ENCODE peak calls at places on chromosome 18, in four cellular contexts. J is H1, N is IMR-90, A is HepG2. T is an unnamed sample.
A peak's percentile ranks its signal among the peaks of the same experiment; 100 is the strongest.

GRCh38 chr18:76730901-76731300 is 91.5 kb upstream of the ZNF236 start:
- DNase-seq in J (no peak), N (no peak), A (no peak), T (no peak)

GRCh38 chr18:37393945-37394609 is 171.5 kb downstream of the CELF4 start:
- DNase-seq in J (peak; percentile 89), N (peak; percentile 76), A (no peak), T (no peak)

GRCh38 chr18:10169064-10169562 is 255.3 kb downstream of the VAPA start:
- DNase-seq in J (no peak), N (peak; percentile 72), A (no peak), T (no peak)

GRCh38 chr18:34600874-34601273 is 109.2 kb upstream of the DTNA start:
- DNase-seq in J (no peak), N (no peak), A (no peak), T (no peak)

GRCh38 chr18:49856531-49856930 is 43.2 kb upstream of the ACAA2 start:
- DNase-seq in J (no peak), N (no peak), A (no peak), T (no peak)

GRCh38 chr18:69948919-69949537 is 1.4 kb upstream of the CD226 start:
- DNase-seq in J (no peak), N (peak; percentile 57), A (no peak), T (no peak)

GRCh38 chr18:26717123-26717522 is 148.4 kb downstream of the AQP4 start:
- DNase-seq in J (no peak), N (no peak), A (no peak), T (no peak)

GRCh38 chr18:13539050-13539449 is 187.3 kb downstream of the FAM210A start:
- DNase-seq in J (no peak), N (no peak), A (no peak), T (no peak)

GRCh38 chr18:74518456-74519315 is 15.6 kb upstream of the CNDP1 start:
- DNase-seq in J (no peak), N (no peak), A (no peak), T (no peak)

GRCh38 chr18:11565716-11566115 is 43.7 kb upstream of the SLC35G4 start:
- DNase-seq in J (no peak), N (no peak), A (no peak), T (no peak)
- H2AFZ ChIP-seq in J (no peak overlapping the region), N (peak overlapping the region; percentile 17), A (no peak overlapping the region), T (no peak overlapping the region)

DNA sequence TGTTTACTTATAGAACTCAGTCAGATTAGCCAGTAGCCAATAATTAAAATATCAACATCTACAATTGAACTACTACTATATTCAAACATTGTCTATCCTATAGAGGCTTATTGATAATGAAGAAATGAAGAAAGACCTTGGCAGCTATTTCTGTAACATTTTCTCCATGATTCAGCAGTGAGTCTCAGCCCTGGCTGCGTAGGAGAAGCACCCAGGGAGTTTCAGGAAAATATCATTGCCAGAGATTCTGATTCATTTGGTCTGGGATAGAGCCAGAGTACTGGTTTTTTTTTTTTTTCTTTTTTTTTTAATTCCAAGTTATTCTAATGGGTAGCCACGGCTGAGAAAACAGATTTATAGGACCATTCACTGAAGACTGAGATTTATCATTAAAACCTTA is 404.8 kb downstream of the TXNL1 start:
- DNase-seq in J (no peak), N (peak; percentile 92), A (no peak), T (no peak)
- TF ChIP-seq CEBPB in J (no peak), N (peak; percentile 74), A (no peak), T (no peak)

DNA sequence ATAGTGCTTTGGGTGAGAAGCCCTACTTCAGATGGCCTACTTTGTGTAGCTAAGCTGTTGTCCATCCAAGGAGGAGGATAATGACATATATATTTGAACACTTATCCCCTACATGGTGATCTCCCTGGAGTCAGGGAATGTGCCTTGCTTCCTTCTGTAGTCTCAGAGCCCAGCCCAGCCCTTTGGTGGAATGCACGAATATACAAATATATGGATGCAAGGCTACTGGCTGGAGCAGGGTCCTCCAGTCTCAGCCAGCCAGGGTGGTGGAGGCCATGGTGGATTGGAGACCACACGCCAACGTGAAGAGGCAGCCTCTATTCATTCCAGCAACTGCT is 150.6 kb upstream of the RIOK3 start:
- DNase-seq in J (no peak), N (no peak), A (no peak), T (no peak)
- H2AFZ ChIP-seq in J (no peak overlapping the region), N (peak overlapping the region; percentile 11), A (no peak overlapping the region), T (no peak overlapping the region)

GRCh38 chr18:53566622-53567021 is 657.8 kb downstream of the MBD2 start:
- DNase-seq in J (no peak), N (no peak), A (no peak), T (no peak)
- TF ChIP-seq CEBPB in J (no peak), N (no peak), A (no peak), T (no peak)

DNA sequence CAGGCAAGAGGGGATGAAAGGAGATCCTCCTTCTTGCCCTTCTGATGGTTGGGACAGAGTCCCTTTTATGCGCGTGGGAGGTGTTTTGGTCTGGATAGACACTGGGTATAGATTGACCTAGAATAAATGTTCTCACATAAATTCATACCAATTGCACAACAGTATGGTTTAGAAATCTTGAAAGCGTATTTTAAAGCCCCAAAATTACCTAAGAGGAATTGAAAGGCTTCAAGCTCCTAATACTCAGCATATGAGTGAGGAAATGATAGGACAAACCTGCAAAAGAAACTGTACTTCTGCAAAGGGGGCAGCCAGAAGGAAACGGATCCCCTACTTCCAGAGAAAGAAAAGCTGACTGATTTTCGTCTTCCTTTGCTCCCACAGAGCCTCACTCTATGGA is 2.7 kb upstream of the BCL2 start:
- DNase-seq in J (no peak), N (no peak), A (no peak), T (no peak)
- H2AFZ ChIP-seq in J (no peak overlapping the region), N (no peak overlapping the region), A (no peak overlapping the region), T (peak overlapping the region; percentile 89)

DNA sequence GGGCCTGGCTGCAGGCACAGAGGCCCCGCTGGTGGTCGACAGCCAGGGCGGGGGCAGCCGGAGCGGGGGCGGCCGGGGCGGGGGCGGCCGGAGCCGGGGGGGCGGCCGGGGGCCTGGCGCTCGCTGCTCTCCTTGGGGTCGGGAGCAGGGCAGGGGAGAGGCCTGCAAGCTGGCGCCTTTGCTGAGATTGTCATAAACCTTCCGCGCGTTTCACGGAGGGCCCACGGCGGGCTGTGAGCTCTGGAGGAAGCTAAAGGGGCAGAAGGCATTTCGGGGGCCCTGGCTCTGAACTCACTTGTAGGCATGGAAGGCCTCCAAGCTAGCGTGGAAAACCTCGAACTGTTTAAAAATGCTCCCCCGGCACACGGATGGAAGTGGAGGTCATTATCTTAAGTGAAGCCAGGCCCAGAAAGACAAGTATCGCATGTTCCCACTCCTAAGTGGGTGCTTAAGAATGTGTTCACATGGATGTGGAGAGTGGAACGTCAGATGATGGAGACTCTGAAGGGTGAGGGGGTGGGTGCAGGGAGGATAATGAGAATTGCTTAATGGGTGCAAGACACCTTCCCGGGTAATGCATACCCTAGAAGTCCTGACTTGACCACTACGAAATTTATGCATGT is 629 bp downstream of the PRELID3A start:
- DNase-seq in J (no peak), N (no peak), A (no peak), T (no peak)
- TF ChIP-seq CEBPB in J (no peak), N (peak; percentile 29), A (no peak), T (no peak)

DNA sequence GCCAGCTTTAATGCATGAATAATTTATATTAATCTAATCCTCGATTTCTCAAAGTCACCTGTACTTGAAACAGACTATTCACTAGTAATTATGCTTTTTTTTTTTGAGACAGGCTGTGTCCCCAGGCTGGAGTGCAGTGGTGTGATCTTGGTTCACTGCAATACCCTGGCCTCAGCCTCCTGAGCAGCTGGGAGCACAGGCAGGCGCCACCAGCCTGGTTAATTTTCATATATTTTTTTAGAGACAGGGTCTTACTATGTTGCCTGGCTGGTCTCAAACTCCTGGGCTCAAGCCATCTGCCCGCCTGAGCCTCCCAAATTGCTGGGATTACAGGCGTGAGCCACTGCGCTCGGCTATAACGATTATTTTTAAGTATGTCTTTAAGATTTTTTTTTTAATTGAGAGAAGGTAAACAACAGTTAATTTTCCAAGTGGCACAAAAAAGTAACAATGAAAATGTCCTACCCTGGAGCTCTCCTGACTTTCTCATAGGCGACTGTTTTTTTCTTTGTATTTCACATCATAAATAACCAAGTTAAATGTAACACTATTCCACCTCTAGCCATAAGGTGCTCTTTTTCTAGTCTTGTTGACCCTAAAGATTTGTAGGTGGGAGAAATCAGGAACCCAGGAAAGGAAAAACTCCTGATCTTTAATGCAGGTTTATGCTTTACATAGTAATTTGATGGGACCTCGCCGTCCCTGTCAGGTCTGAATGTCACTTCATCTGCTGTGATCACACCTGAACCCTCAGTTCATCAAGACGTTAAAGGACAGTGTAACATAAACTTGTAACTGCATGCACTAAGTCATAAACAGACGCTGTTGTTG is 1.3 kb upstream of the ANKRD12 start:
- DNase-seq in J (no peak), N (no peak), A (no peak), T (no peak)
- H2AFZ ChIP-seq in J (no peak overlapping the region), N (peak overlapping the region; percentile 97), A (no peak overlapping the region), T (no peak overlapping the region)

DNA sequence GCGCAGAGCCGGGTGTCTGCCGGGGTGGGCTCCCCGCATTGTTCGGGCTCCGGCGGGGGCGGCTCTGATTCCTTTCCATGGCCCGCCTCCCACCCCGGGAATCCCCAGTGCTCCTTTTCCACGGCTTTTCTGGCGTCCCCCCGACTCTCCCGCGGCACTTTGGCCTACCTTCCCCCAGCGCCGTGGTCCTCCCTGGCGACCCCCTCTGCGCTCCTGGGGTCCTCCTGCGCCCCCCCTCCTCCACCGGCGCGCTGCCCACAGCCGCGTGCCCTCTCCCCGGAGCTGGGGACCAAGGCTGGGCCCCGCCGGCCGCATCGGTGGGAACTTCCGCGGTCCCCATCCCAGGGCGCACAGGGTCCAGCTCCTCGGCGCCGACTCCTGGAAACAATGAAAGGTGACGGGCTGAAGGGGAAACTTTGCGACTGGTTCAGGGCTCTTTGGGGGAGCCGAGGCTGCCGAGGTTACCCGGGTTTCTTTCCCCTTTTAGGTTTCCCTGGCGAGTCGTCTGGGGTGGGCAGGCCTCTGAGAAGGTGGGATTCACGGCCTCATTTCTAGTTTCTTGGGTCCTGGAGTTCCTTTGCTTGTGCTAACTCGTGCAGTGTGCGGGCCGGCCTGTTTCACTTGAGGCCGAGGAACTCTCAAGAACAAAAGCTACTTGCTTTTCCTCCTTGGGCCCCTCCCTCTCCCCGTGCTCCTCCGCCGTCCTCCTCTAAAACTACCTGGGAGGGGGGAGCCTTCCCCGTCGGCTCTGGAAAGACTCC is 2.2 kb downstream of the TGIF1 start:
- DNase-seq in J (peak; percentile 50), N (peak; percentile 69), A (no peak), T (no peak)
- TF ChIP-seq CEBPB in J (no peak), N (no peak), A (no peak), T (no peak)

GRCh38 chr18:28560339-28560738 is 383.4 kb upstream of the CDH2 start:
- DNase-seq in J (no peak), N (no peak), A (no peak), T (no peak)
- H2AFZ ChIP-seq in J (no peak overlapping the region), N (no peak overlapping the region), A (no peak overlapping the region), T (no peak overlapping the region)

DNA sequence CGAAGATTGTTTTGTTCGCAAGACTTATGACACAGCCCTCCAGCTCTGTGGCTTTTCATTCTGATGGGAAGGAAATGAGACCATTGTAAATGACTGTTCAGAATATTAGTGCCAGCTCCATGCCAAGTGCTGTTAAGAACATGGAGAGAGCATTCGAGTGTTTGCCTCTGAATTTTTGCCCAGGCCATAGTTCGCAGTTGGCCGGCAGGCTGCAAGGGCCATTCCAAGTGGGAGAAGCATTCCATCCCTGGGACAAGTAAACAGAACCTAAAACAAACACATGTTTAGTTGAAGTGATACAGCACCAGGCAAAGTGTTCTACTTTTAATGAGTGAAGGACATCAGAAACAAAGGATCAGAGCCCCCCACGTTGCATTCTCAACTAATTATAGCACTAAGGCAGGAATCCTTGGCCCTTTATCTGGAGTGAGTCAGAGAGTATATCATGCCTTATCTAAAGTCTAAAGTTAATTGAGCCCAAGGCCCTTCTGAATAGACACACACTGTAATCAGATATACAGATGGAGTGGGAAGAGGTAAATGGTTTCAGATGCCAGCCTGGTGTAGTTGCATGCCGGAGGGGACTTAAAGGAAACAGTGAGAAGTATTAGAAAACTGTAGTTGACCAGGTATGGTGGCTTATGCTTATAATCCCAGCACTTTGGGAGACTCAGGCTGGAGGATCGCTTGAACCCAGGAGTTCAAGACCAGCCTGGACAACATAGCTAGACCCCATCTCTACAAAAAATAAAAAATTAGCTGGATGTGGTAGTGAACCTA is 53.3 kb downstream of the NEDD4L start:
- DNase-seq in J (no peak), N (peak; percentile 37), A (peak; percentile 41), T (no peak)
- TF ChIP-seq CEBPB in J (no peak), N (no peak), A (no peak), T (no peak)